ENCODE peak calls at places on chromosome 5, in five cellular contexts. L is GM23248, T is fibroblast of lung, O is MM.1S, H is GM12878. K is an unnamed sample.

GRCh38 chr5:172939045-172939444 is 20.2 kb upstream of the RPL26L1 start:
- DNase-seq in L (peak), T (peak), H (no peak), O (no peak), K (no peak)

GRCh38 chr5:126335871-126336270 is 87.3 kb upstream of the GRAMD2B start:
- DNase-seq in O (no peak), T (peak), H (no peak), L (no peak), K (no peak)

GRCh38 chr5:101176605-101177004 is 273.5 kb upstream of the ST8SIA4 start:
- DNase-seq in O (no peak), T (no peak), L (no peak), H (no peak), K (no peak)

GRCh38 chr5:150021491-150022162 is 21.1 kb downstream of the HMGXB3 start:
- DNase-seq in O (no peak), T (peak), L (peak), H (no peak), K (no peak)

GRCh38 chr5:90783460-90784333 is 225.1 kb downstream of the ADGRV1 start:
- DNase-seq in T (peak), H (peak), O (peak), L (peak), K (peak)

GRCh38 chr5:117943120-117943519 is 1045.2 kb downstream of the DTWD2 start:
- DNase-seq in L (no peak), T (no peak), H (no peak), O (no peak), K (no peak)

GRCh38 chr5:157345485-157345884 is 79.6 kb downstream of the CYFIP2 start:
- DNase-seq in L (no peak), H (no peak), O (no peak), T (no peak), K (no peak)

GRCh38 chr5:65199988-65200668 is 281.6 kb downstream of the ADAMTS6 start:
- DNase-seq in L (peak), H (no peak), O (no peak), T (peak), K (no peak)

GRCh38 chr5:66378407-66378806 is 217.8 kb upstream of the MAST4 start:
- DNase-seq in T (no peak), H (no peak), O (no peak), L (peak), K (no peak)

GRCh38 chr5:139395844-139396640 is 1.1 kb upstream of the PROB1 start:
- DNase-seq in L (peak), H (no peak), T (no peak), O (no peak), K (no peak)

GRCh38 chr5:21680196-21680595 is 1172.9 kb downstream of the CDH12 start:
- DNase-seq in T (peak), H (no peak), O (no peak), L (peak), K (no peak)

GRCh38 chr5:150497274-150497988 is 10.5 kb upstream of the NDST1 start:
- DNase-seq in H (no peak), O (no peak), L (peak), T (peak), K (no peak)

GRCh38 chr5:53191766-53192165 is 82.2 kb upstream of the MOCS2 start:
- DNase-seq in H (no peak), L (no peak), O (no peak), T (peak), K (no peak)

GRCh38 chr5:52977264-52977897 is 11.8 kb upstream of the ITGA2 start:
- DNase-seq in L (no peak), O (no peak), H (no peak), T (no peak), K (no peak)

GRCh38 chr5:154311362-154311761 is 120.8 kb downstream of the GALNT10 start:
- DNase-seq in H (peak), T (no peak), L (no peak), O (peak), K (no peak)

GRCh38 chr5:103561670-103562069 is 919 bp downstream of the NUDT12 start:
- DNase-seq in O (no peak), T (peak), H (no peak), L (peak), K (no peak)

GRCh38 chr5:149043641-149044040 is 19.2 kb downstream of the SH3TC2 start:
- DNase-seq in L (no peak), T (no peak), O (no peak), H (no peak), K (no peak)

GRCh38 chr5:74017112-74017511 is 391.1 kb downstream of the ARHGEF28 start:
- DNase-seq in O (no peak), H (no peak), L (peak), T (no peak), K (no peak)

GRCh38 chr5:159912033-159912800 is 4.1 kb upstream of the ADRA1B start:
- DNase-seq in L (peak), H (no peak), O (no peak), T (peak), K (no peak)

GRCh38 chr5:149141957-149142851 is 911 bp downstream of the ABLIM3 start:
- DNase-seq in T (peak), H (no peak), L (peak), O (no peak), K (peak)

GRCh38 chr5:43685271-43685950 is 82.4 kb downstream of the NNT start:
- DNase-seq in O (no peak), H (no peak), T (peak), L (peak), K (no peak)

GRCh38 chr5:91219141-91219802 is 163.8 kb downstream of the ARRDC3 start:
- DNase-seq in T (peak), L (peak), O (no peak), H (no peak), K (no peak)

GRCh38 chr5:172985596-172985995 is 2.0 kb downstream of the ATP6V0E1 start:
- DNase-seq in L (peak), O (no peak), T (no peak), H (no peak), K (no peak)

DNA sequence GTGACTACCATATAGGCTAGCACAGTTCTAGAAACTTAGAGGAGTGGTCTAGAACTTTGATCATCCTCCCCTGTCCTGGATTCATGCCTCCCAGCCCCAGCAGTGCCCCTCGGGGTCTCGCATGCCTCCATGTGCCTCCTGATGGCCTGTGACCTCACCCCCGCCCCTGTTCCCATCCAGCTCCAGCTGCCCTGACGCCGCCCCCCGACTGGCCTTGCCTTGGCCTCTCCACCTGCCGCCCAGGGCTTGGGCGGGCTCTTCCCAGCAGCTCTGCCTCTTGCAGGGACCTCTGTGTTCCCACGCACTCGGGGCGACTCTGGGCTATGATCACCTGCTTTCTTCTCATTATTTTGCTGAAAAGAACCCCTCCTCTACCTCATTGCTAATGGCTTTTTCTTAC is 115.4 kb upstream of the PHYKPL start:
- DNase-seq in O (no peak), H (no peak), L (no peak), T (no peak), K (no peak)
- H3K4me2 ChIP-seq in O (no peak), H (no peak), L (no peak), T (no peak), K (no peak)

GRCh38 chr5:44860267-44860666 is 51.5 kb downstream of the MRPS30 start:
- DNase-seq in O (no peak), H (no peak), L (no peak), T (no peak), K (no peak)

GRCh38 chr5:44868541-44868940 is 59.8 kb downstream of the MRPS30 start:
- DNase-seq in H (no peak), T (no peak), O (no peak), L (no peak), K (no peak)

GRCh38 chr5:44862808-44863207 is 54.1 kb downstream of the MRPS30 start:
- DNase-seq in H (no peak), L (peak), O (peak), T (peak), K (no peak)
- H3K4me2 ChIP-seq in H (no peak), L (no peak), O (no peak), T (no peak), K (no peak)

DNA sequence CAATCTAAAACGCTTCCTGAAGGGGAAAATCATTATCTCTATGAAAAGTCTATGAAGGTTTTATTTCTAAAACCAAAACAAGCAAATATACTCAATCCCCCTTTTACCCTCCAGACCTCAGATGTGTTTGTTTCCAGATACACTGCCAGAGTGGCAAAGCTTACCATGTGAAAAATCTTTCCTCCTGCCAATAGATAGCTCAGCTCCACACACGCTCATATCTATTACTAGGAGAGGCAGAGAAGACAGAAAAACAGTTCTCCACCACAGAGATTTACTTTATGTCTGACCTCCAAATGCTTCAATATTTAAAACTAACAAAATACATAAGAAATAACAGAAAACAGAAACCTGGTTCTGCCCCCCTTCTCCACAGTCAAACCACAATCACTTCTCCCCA is 7.0 kb downstream of the IRX2 start:
- DNase-seq in T (no peak), L (peak), O (no peak), H (no peak), K (no peak)
- H3K4me2 ChIP-seq in T (no peak), L (peak), O (no peak), H (no peak), K (no peak)

GRCh38 chr5:15020731-15021130 is 149.2 kb upstream of the ANKH start:
- DNase-seq in T (no peak), O (no peak), L (no peak), H (no peak), K (no peak)
- H3K4me2 ChIP-seq in T (no peak), O (no peak), L (peak), H (no peak), K (no peak)

GRCh38 chr5:59041355-59041754 is 458.5 kb downstream of the RAB3C start:
- DNase-seq in L (no peak), T (no peak), H (no peak), O (no peak), K (no peak)

GRCh38 chr5:59040007-59040803 is 457.3 kb downstream of the RAB3C start:
- DNase-seq in L (peak), O (no peak), T (peak), H (no peak), K (no peak)

GRCh38 chr5:59040804-59041201 is 457.9 kb downstream of the RAB3C start:
- DNase-seq in H (no peak), L (no peak), T (no peak), O (no peak), K (no peak)

GRCh38 chr5:59042683-59043082 is 459.8 kb downstream of the RAB3C start:
- DNase-seq in O (no peak), H (no peak), L (peak), T (peak), K (no peak)

GRCh38 chr5:59042201-59042600 is 459.3 kb downstream of the RAB3C start:
- DNase-seq in T (peak), L (peak), O (no peak), H (no peak), K (no peak)
- H3K4me2 ChIP-seq in T (peak), L (peak), O (no peak), H (no peak), K (no peak)

DNA sequence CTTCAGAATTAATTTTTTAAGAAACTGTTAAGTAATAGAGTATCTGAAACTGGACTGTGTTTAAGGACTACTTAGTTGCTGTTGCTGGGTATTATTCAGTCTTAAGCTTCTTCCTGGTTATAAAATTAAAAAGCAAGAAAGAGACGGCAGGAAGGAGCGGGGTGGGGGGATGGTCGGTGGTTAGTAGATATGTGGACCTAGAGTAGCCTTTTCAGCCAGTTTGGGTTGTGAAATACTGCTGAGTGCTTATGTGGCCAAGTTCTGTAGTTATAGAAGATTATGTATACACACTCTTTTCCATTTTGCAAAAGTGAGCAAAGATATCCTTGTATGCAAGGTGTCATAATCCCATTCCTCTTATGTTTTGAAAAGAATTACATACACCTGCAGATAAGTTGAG is 28.5 kb downstream of the TRIO start:
- DNase-seq in O (no peak), H (no peak), T (peak), L (peak), K (no peak)
- H3K4me2 ChIP-seq in O (no peak), H (peak), T (peak), L (peak), K (no peak)

K was measured in neuronal stem cell.